ENCODE peak calls at places on chromosomes 6 and 20, in seven cellular contexts. O is cardiac muscle cell, E is astrocyte of the cerebellum, Z is activated T-cell treated with anti-CD3 and anti-CD28 coated beads for 1 hour, K is coronary artery, X is left lung, V is hypothalamus. Q is an unnamed sample.

GRCh38 chr6:137791281-137792159 is 75.5 kb upstream of the TNFAIP3 start:
- DNase-seq in O (no peak), V (no peak), X (no peak), Z (no peak), K (no peak), E (no peak), Q (no peak)

GRCh38 chr20:23049933-23050838 is 714 bp upstream of the THBD start:
- DNase-seq in O (peak), X (peak), E (no peak), Z (no peak), V (no peak), K (peak), Q (no peak)

GRCh38 chr6:7919871-7920270 is 9.3 kb upstream of the TXNDC5 start:
- DNase-seq in O (peak), V (no peak), X (no peak), E (no peak), K (no peak), Z (no peak), Q (no peak)

GRCh38 chr6:85468326-85468725 is 18.4 kb downstream of the NT5E start:
- DNase-seq in O (peak), K (no peak), V (no peak), E (no peak), Z (no peak), X (no peak), Q (no peak)

GRCh38 chr6:12827921-12828320 is 111.4 kb downstream of the PHACTR1 start:
- DNase-seq in K (no peak), O (no peak), Z (no peak), E (no peak), V (no peak), X (no peak), Q (no peak)

GRCh38 chr20:64223526-64224067 is 32.0 kb upstream of the PCMTD2 start:
- DNase-seq in V (no peak), O (peak), E (no peak), Z (no peak), X (no peak), K (no peak), Q (no peak)

GRCh38 chr20:44134897-44135810 is 51.8 kb downstream of the JPH2 start:
- DNase-seq in O (no peak), Z (no peak), X (no peak), E (no peak), K (no peak), V (no peak), Q (no peak)

GRCh38 chr20:878511-879307 is 37.4 kb downstream of the ANGPT4 start:
- DNase-seq in K (no peak), Z (no peak), E (peak), V (no peak), X (no peak), O (peak), Q (no peak)

GRCh38 chr6:136989591-136990578 is 54.9 kb downstream of the IL20RA start:
- DNase-seq in O (no peak), Z (no peak), K (no peak), X (no peak), V (no peak), E (no peak), Q (no peak)

GRCh38 chr6:149032599-149033405 is 284.7 kb upstream of the TAB2 start:
- DNase-seq in K (no peak), E (peak), Z (no peak), O (peak), X (no peak), V (no peak), Q (peak)

GRCh38 chr6:107769053-107769658 is 55.0 kb downstream of the SCML4 start:
- DNase-seq in V (no peak), X (no peak), K (no peak), O (no peak), E (no peak), Z (no peak), Q (no peak)

GRCh38 chr20:31751126-31751525 is 12.0 kb downstream of the TPX2 start:
- DNase-seq in E (peak), K (no peak), Z (no peak), X (no peak), O (peak), V (no peak), Q (peak)

GRCh38 chr20:31485450-31486339 is 10.6 kb downstream of the REM1 start:
- DNase-seq in K (peak), Z (no peak), E (no peak), V (no peak), O (peak), X (peak), Q (no peak)

GRCh38 chr6:156474507-156475120 is 302.6 kb upstream of the ARID1B start:
- DNase-seq in K (no peak), E (no peak), V (no peak), X (no peak), O (no peak), Z (no peak), Q (no peak)

GRCh38 chr6:85273870-85274269 is 176.0 kb upstream of the NT5E start:
- DNase-seq in X (no peak), O (no peak), K (no peak), V (no peak), E (no peak), Z (no peak), Q (no peak)

GRCh38 chr20:4038047-4038459 is 22.7 kb upstream of the RNF24 start:
- DNase-seq in X (peak), Z (peak), V (no peak), O (peak), E (peak), K (no peak), Q (no peak)

GRCh38 chr6:139990287-139990686 is 615.8 kb upstream of the CITED2 start:
- DNase-seq in K (no peak), E (no peak), X (no peak), V (no peak), Z (no peak), O (peak), Q (no peak)

GRCh38 chr6:137867685-137868509 is 838 bp downstream of the TNFAIP3 start:
- DNase-seq in E (no peak), O (no peak), X (no peak), Z (no peak), V (no peak), K (no peak), Q (no peak)

GRCh38 chr20:43731469-43731868 is 4.7 kb upstream of the GTSF1L start:
- DNase-seq in E (peak), X (no peak), K (no peak), V (no peak), Z (no peak), O (peak), Q (no peak)

GRCh38 chr20:53672484-53673129 is 79.0 kb upstream of the ZNF217 start:
- DNase-seq in X (no peak), K (no peak), V (no peak), O (no peak), E (peak), Z (no peak), Q (no peak)

GRCh38 chr20:3173582-3174441 is 463 bp upstream of the LZTS3 start:
- DNase-seq in X (peak), V (peak), E (peak), K (peak), O (peak), Z (peak), Q (no peak)

GRCh38 chr20:49594143-49594928 is 26.4 kb upstream of the PTGIS start:
- DNase-seq in K (peak), E (no peak), O (peak), Z (no peak), X (peak), V (no peak), Q (no peak)

Q was measured in non-pigmented ciliary epithelial cell.